ENCODE peak calls at places on chromosomes 2 and 18, in four cellular contexts. N is gastrocnemius medialis, C is neural progenitor cell, I is heart left ventricle. O is an unnamed sample.
A peak's percentile ranks its signal among the peaks of the same experiment; 100 is the strongest.

GRCh38 chr18:59950215-59950944 is 50.6 kb downstream of the PMAIP1 start:
- DNase-seq in N (no peak), C (no peak), I (no peak), O (no peak)

GRCh38 chr2:117409443-117409842 is 405.0 kb upstream of the DDX18 start:
- DNase-seq in N (no peak), C (no peak), I (no peak), O (no peak)

GRCh38 chr18:77271720-77272481 is 22.3 kb downstream of the GALR1 start:
- DNase-seq in N (no peak), C (no peak), I (no peak), O (no peak)

GRCh38 chr18:47737198-47737830 is 193.1 kb downstream of the SMAD2 start:
- DNase-seq in N (no peak), C (no peak), I (no peak), O (peak; percentile 38)

GRCh38 chr2:70541481-70542020 is 12.1 kb downstream of the TGFA start:
- DNase-seq in N (no peak), C (peak; percentile 33), I (no peak), O (no peak)

GRCh38 chr18:394276-394996 is 106.1 kb downstream of the COLEC12 start:
- DNase-seq in N (no peak), C (no peak), I (no peak), O (no peak)

GRCh38 chr2:55223958-55224760 is 7.9 kb downstream of the CLHC1 start:
- DNase-seq in N (no peak), C (no peak), I (peak; percentile 30), O (no peak)

GRCh38 chr18:25284861-25285574 is 66.9 kb downstream of the ZNF521 start:
- DNase-seq in N (no peak), C (peak; percentile 39), I (peak; percentile 65), O (no peak)

GRCh38 chr2:216188956-216189355 is 79.8 kb downstream of the XRCC5 start:
- DNase-seq in N (no peak), C (no peak), I (no peak), O (no peak)

GRCh38 chr2:1282552-1282951 is 130.7 kb upstream of the TPO start:
- DNase-seq in N (no peak), C (peak; percentile 41), I (peak; percentile 47), O (no peak)

GRCh38 chr2:197909377-197909776 is 105.0 kb downstream of the PLCL1 start:
- DNase-seq in N (no peak), C (no peak), I (no peak), O (no peak)

GRCh38 chr2:76978064-76978463 is 544.1 kb downstream of the LRRTM4 start:
- DNase-seq in N (no peak), C (no peak), I (no peak), O (no peak)

GRCh38 chr2:127578411-127578810 is 42.9 kb downstream of the MYO7B start:
- DNase-seq in N (no peak), C (no peak), I (no peak), O (peak; percentile 21)

GRCh38 chr2:16019060-16019475 is 78.7 kb downstream of the MYCN start:
- DNase-seq in N (no peak), C (peak; percentile 47), I (no peak), O (no peak)

GRCh38 chr2:151730242-151730975 is 3.9 kb downstream of the NEB start:
- DNase-seq in N (peak; percentile 51), C (no peak), I (no peak), O (no peak)

GRCh38 chr2:97267411-97268074 is 154.6 kb downstream of the ANKRD36 start:
- DNase-seq in N (no peak), C (peak; percentile 1), I (no peak), O (peak; percentile 59)

GRCh38 chr2:96537734-96538486 is 1.4 kb downstream of the ARID5A start:
- DNase-seq in N (no peak), C (peak; percentile 49), I (no peak), O (no peak)

GRCh38 chr2:15359716-15360531 is 201.2 kb downstream of the NBAS start:
- DNase-seq in N (no peak), C (no peak), I (no peak), O (no peak)

GRCh38 chr18:54109131-54109683 is 115.3 kb downstream of the MBD2 start:
- DNase-seq in N (no peak), C (no peak), I (no peak), O (no peak)

GRCh38 chr2:155223781-155224406 is 525.4 kb downstream of the KCNJ3 start:
- DNase-seq in N (no peak), C (peak; percentile 26), I (no peak), O (no peak)

GRCh38 chr2:183134016-183134415 is 9.8 kb downstream of the NUP35 start:
- DNase-seq in N (no peak), C (no peak), I (no peak), O (no peak)

GRCh38 chr2:69436594-69436936 is 670 bp downstream of the NFU1 start:
- DNase-seq in N (no peak), C (no peak), I (no peak), O (no peak)

GRCh38 chr2:101699939-101700442 is 2.5 kb downstream of the MAP4K4 start:
- DNase-seq in N (no peak), C (no peak), I (no peak), O (no peak)
- H3K4me3 ChIP-seq in N (peak overlapping the region; percentile 81), C (peak overlapping the region; percentile 99), I (peak overlapping the region; percentile 67), O (peak overlapping the region; percentile 62)

GRCh38 chr2:148656516-148656915 is 12.0 kb downstream of the EPC2 start:
- DNase-seq in N (no peak), C (no peak), I (no peak), O (no peak)

GRCh38 chr2:148660999-148661398 is 16.4 kb downstream of the EPC2 start:
- DNase-seq in N (no peak), C (no peak), I (no peak), O (no peak)

GRCh38 chr2:148664229-148664628 is 19.7 kb downstream of the EPC2 start:
- DNase-seq in N (no peak), C (no peak), I (no peak), O (no peak)

GRCh38 chr2:148654414-148654813 is 9.9 kb downstream of the EPC2 start:
- DNase-seq in N (no peak), C (no peak), I (no peak), O (no peak)

GRCh38 chr2:148658807-148659722 is 14.5 kb downstream of the EPC2 start:
- DNase-seq in N (no peak), C (no peak), I (no peak), O (no peak)
- H3K4me1 ChIP-seq in N (peaks cover 47% of the 10 kb centered on the region), C (no peaks in the 10 kb centered on the region), I (peaks cover 51% of the 10 kb centered on the region), O (no peaks in the 10 kb centered on the region)

GRCh38 chr2:199861116-199861774 is 10.3 kb upstream of the FTCDNL1 start:
- DNase-seq in N (no peak), C (no peak), I (no peak), O (no peak)
- TF ChIP-seq CTCF in N (peak; percentile 42), C (peak; percentile 70), I (peak; percentile 34), O (peak; percentile 59)

GRCh38 chr2:19875280-19875679 is 26.5 kb downstream of the TTC32 start:
- DNase-seq in N (no peak), C (no peak), I (no peak), O (no peak)
- H3K4me3 ChIP-seq in N (no peak overlapping the region), C (no peak overlapping the region), I (no peak overlapping the region), O (no peak overlapping the region)